ENCODE peak calls at places on chromosomes 2 and 18, in nine cellular contexts. Y, W, E, J, I, A, G, Q and O are unnamed samples.

GRCh38 chr18:44066541-44066940 is 614.1 kb upstream of the SETBP1 start:
- DNase-seq in A (no peak), J (no peak), Y (no peak), Q (no peak), G (no peak), I (no peak), E (no peak), W (no peak), O (no peak)

GRCh38 chr2:15145919-15146318 is 415.2 kb downstream of the NBAS start:
- DNase-seq in A (no peak), G (no peak), W (no peak), Y (no peak), I (no peak), J (no peak), E (no peak), Q (no peak), O (no peak)

GRCh38 chr2:108324531-108325256 is 36.0 kb downstream of the SULT1C2 start:
- DNase-seq in W (no peak), I (no peak), Y (no peak), E (no peak), A (no peak), G (no peak), Q (no peak), J (no peak), O (no peak)

GRCh38 chr2:71884303-71885042 is 263.2 kb downstream of the CYP26B1 start:
- DNase-seq in A (peak), G (no peak), E (peak), I (no peak), J (no peak), W (peak), Y (no peak), Q (no peak), O (no peak)

GRCh38 chr2:3637692-3638455 is 20.1 kb upstream of the ALLC start:
- DNase-seq in Y (no peak), I (peak), A (peak), G (peak), J (no peak), E (no peak), Q (no peak), W (no peak), O (no peak)

GRCh38 chr2:64675860-64676259 is 22.1 kb upstream of the SERTAD2 start:
- DNase-seq in Q (no peak), I (no peak), G (no peak), E (no peak), Y (peak), A (no peak), W (peak), J (no peak), O (no peak)

GRCh38 chr2:188308483-188308882 is 16.8 kb downstream of the GULP1 start:
- DNase-seq in A (no peak), G (no peak), Q (no peak), Y (no peak), E (no peak), J (no peak), I (no peak), W (no peak), O (no peak)

GRCh38 chr2:221554769-221555510 is 17.2 kb downstream of the EPHA4 start:
- DNase-seq in E (no peak), G (no peak), I (no peak), W (no peak), Q (peak), Y (no peak), J (no peak), A (no peak), O (no peak)

GRCh38 chr18:24605454-24605853 is 145.0 kb downstream of the HRH4 start:
- DNase-seq in G (no peak), J (no peak), E (no peak), Q (no peak), W (no peak), Y (no peak), I (no peak), A (no peak), O (no peak)

GRCh38 chr18:40313030-40313642 is 1641.9 kb upstream of the PIK3C3 start:
- DNase-seq in Q (no peak), A (no peak), Y (no peak), E (no peak), G (no peak), W (no peak), I (no peak), J (no peak), O (no peak)

GRCh38 chr2:74527741-74528140 is 1.7 kb upstream of the DQX1 start:
- DNase-seq in A (no peak), J (no peak), Y (no peak), W (no peak), E (no peak), Q (no peak), G (no peak), I (no peak), O (no peak)

GRCh38 chr2:20049631-20050030 is 1.8 kb downstream of the LAPTM4A start:
- DNase-seq in A (no peak), Q (no peak), E (peak), J (no peak), Y (no peak), W (no peak), G (no peak), I (no peak), O (no peak)

GRCh38 chr2:211816739-211817138 is 721.9 kb downstream of the ERBB4 start:
- DNase-seq in W (no peak), J (no peak), Y (no peak), G (no peak), Q (no peak), A (no peak), E (no peak), I (no peak), O (no peak)

GRCh38 chr2:96073170-96073775 is 38.6 kb upstream of the GPAT2 start:
- DNase-seq in W (no peak), Q (no peak), E (no peak), I (peak), G (no peak), J (no peak), A (no peak), Y (no peak), O (no peak)

GRCh38 chr2:49241991-49242390 is 87.7 kb upstream of the FSHR start:
- DNase-seq in Q (no peak), W (no peak), E (no peak), A (no peak), Y (no peak), G (no peak), J (no peak), I (no peak), O (no peak)

GRCh38 chr2:127104166-127104660 is 2.7 kb downstream of the BIN1 start:
- DNase-seq in I (peak), G (peak), Q (no peak), Y (no peak), E (no peak), J (no peak), A (peak), W (no peak), O (no peak)

GRCh38 chr2:113080134-113080533 is 12.4 kb downstream of the IL1F10 start:
- DNase-seq in J (peak), A (peak), Q (no peak), G (no peak), Y (peak), I (peak), E (peak), W (peak), O (no peak)

DNA sequence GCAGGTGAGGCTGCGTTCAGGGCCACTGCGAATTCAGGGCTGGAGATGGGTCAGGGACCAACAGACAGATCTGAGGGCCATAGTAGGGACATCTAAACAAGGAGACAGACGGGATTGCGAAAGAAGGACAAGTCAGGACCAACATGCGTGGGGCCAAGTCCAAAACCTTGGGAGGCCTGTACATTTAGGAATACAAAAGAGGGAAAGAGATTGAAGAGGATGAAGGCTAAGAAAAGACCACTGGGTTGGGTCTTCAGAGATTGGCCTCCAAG is 70.1 kb downstream of the ACAA2 start:
- DNase-seq in W (no peak), A (peak), Q (no peak), I (no peak), J (no peak), E (no peak), G (peak), Y (no peak), O (no peak)
- TF ChIP-seq POLR2A in W (no peak), A (no peak), Q (no peak), I (no peak), J (no peak), E (no peak), G (no peak), Y (no peak), O (no peak)

GRCh38 chr2:23460228-23460627 is 75.2 kb downstream of the KLHL29 start:
- DNase-seq in A (no peak), Y (peak), I (no peak), Q (no peak), E (no peak), W (no peak), G (no peak), J (peak), O (no peak)
- TF ChIP-seq CTCF in A (no peak), Y (peak), I (peak), Q (peak), E (no peak), W (peak), G (peak), J (peak), O (peak)

GRCh38 chr18:5309888-5310470 is 14.5 kb upstream of the ZBTB14 start:
- DNase-seq in I (no peak), Y (no peak), A (no peak), Q (no peak), W (no peak), G (no peak), J (no peak), E (no peak), O (no peak)
- H3K4me3 ChIP-seq in I (no peak), Y (no peak), A (no peak), Q (no peak), W (no peak), G (no peak), J (no peak), E (no peak), O (no peak)

GRCh38 chr2:104033399-104033798 is 820.5 kb upstream of the POU3F3 start:
- DNase-seq in Q (no peak), W (no peak), A (no peak), J (no peak), G (no peak), I (no peak), Y (no peak), E (no peak), O (no peak)

GRCh38 chr2:104025296-104025695 is 828.6 kb upstream of the POU3F3 start:
- DNase-seq in J (no peak), W (no peak), Q (no peak), E (no peak), G (no peak), I (no peak), A (no peak), Y (no peak), O (no peak)

GRCh38 chr2:104026726-104027125 is 827.2 kb upstream of the POU3F3 start:
- DNase-seq in G (no peak), Y (no peak), Q (no peak), E (no peak), I (no peak), A (no peak), J (no peak), W (no peak), O (no peak)

DNA sequence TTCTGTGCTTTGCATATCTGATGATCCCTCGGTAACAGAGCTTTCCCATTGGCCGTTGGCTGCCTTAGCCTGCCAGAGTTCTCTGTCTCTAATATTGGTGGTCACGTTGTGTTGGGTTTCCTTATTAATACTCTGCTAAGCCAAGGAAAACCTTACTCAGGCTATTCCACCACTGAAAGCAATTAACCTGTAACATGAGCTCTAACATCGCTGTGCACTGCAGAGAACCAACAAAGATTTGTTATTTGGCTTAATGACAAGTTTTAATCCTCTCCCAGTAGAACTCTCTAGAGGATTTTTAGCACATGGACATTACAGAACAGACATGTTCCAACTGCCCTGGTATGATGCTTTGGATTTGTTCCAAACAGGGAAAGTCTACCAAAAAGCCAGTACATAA is 825.8 kb upstream of the POU3F3 start:
- DNase-seq in A (no peak), J (no peak), I (no peak), Q (no peak), E (no peak), Y (no peak), W (no peak), G (no peak), O (no peak)
- TF ChIP-seq POLR2A in A (no peak), J (no peak), I (no peak), Q (no peak), E (no peak), Y (no peak), W (no peak), G (no peak), O (no peak)

DNA sequence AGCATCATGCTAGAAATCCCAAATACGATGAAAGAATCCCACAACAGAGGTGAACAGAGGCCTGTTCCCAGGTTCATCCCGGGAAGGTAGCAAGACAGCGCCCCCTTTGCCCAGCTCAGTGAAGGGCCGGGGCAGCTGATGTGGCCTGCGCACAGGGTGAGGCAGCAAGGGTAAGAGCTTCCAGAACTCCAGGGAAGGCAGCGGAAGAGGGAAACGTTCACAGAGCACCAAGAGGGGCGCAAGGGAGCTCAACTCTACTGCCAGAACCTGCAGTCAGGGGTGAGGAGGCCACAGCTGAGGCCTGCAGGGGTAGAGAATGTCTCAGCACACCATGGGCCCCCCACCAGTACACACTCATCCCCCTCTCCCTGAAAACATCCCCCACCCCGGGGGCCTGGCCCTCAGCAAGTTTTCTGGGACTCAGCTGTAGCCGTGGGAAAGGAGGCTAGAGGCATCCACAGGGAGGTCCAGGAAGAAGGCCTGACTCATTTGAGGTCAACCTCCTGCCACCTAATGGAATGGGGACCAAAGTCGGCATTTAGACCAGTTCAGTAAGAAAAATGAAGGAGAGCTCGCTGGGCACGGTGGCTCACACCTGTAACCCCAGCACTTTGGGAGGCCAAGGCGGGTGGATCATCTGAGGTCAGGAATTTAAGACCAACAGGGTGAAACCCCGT is 95.6 kb upstream of the ASAP2 start:
- DNase-seq in A (no peak), J (no peak), G (no peak), I (no peak), Y (no peak), E (no peak), Q (no peak), W (no peak), O (no peak)
- TF ChIP-seq CTCF in A (no peak), J (peak), G (no peak), I (no peak), Y (no peak), E (no peak), Q (no peak), W (no peak), O (no peak)

DNA sequence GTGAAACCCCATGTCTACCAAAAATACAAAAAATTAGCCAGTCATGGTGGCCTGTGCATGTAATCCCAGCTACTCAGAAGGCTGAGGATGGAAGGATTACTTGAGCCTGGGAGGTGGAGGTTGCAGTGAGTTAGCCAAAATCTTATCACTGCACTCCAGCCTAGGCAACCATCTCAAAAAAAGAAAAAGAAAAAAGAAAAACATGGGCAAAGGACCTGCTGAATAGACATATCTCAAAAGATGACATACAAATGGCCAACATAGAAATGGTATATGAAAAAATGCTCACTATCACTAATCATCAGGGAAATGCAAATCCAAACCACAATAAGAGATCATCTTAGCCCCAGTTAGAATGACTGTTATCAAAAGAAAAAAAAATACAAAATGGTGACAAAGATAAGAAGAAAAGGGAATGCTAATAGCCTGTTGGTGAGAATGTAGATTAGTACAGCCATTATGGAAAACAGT is 1.4 kb upstream of the TGOLN2 start:
- DNase-seq in J (no peak), E (no peak), I (no peak), Q (no peak), W (no peak), Y (no peak), A (no peak), G (no peak), O (no peak)
- H3K4me3 ChIP-seq in J (peak), E (no peak), I (no peak), Q (no peak), W (no peak), Y (no peak), A (no peak), G (no peak), O (no peak)

DNA sequence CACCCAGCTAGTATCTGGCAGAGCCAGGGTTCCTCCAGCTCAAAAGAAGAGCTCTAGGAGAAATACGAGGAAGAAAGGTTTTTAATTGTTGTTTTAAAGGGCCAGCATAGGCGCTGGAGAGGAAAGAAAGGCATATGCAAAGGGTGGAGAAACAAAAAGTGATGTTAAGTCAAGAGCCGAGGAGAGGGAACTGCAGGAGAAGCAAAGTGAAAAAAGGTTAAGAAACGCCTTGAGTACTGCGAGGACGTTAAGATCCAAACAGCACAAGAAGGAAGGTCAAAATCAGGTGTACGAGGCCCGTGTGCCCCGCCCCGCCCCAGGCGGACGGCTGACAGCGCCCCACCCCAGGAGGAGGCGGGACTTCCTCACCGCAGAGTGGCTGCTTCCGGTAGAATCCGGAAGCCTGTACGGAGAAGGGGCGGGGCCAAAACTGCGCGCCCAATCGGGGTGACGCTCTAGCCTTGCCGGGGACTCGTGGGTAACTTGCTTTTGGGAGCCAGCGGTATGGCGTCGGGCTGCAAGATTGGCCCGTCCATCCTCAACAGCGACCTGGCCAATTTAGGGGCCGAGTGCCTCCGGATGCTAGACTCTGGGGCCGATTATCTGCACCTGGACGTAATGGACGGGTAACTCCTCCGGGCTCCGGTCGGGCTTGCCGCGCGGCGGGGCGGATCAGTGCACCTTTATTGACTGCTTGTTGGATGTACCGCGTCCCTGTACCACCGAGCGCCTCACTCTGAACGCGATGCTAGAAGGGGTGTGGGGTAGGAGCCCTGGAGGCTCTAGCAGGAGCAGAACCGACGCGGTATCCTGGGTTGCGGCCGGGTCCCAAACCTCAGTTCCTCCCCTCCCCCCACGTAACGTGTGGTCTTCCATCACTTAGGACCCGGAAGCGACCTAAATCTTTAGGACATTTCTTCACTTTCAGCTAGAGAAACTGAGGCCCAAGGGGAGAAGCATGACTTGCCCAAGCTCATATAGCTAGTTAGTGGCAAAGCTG is at the start of gene RPE:
- DNase-seq in Q (peak), A (peak), J (peak), W (peak), E (peak), G (peak), Y (peak), I (peak), O (peak)
- TF ChIP-seq POLR2A in Q (no peak), A (no peak), J (peak), W (peak), E (peak), G (peak), Y (peak), I (no peak), O (peak)

DNA sequence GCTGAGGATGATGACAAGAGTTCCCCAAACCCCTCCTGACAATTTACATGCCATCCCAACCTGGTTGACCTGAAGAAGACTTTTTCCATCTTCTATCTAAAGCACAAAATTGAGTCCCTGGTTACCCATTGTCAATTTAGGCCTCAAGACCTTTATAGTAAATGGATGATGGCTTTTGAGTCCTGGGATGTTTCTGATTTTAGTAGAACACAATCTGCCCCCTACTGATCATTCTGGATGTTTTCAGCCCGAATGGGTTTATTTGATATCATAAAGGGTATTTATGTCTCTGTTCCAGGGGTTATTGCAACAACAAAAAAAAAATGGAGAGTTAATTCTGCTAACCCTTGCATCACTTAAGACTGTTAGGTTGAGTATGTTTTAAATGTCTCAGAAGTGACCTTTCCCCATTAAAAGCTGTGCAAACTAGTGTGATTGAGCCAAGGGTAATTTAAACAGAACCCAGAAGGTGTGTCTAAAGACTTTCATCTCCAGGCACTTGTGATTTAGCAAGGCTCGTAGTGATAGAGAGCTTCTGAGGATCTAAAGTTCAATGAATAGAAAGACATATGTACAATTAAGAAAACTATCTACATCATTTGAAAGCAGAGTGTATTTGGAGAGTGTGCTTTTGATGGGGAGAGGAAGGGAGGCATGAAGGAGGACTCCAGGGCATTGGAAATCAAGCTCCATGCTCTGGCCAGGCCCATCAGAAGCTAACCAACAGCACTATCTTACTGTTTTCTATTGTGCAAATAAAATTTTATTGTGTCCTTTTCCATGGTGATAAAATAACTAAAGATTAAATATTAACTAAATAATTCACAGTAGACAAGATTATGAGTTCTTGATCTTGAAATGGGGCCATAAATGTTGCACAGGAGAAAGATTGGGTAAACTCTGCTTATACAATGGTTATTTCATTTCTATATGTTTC is 96.6 kb upstream of the NOSTRIN start:
- DNase-seq in Y (peak), E (no peak), J (no peak), G (peak), Q (no peak), I (no peak), A (no peak), W (no peak), O (no peak)
- TF ChIP-seq CTCF in Y (peak), E (no peak), J (peak), G (no peak), Q (peak), I (no peak), A (no peak), W (peak), O (no peak)

GRCh38 chr18:72543362-72544055 is 633 bp downstream of the CBLN2 start:
- DNase-seq in J (no peak), E (no peak), A (no peak), I (no peak), Q (no peak), G (no peak), Y (no peak), W (no peak), O (no peak)
- H3K4me3 ChIP-seq in J (no peak), E (peak), A (peak), I (no peak), Q (peak), G (no peak), Y (peak), W (no peak), O (no peak)